ENCODE peak calls at places on chromosomes 1 and 21, in eight cellular contexts. One of them, this sample, is unnamed. For H3K36me3, the result is how much of the 10 kb centered on the place peaks cover.

GRCh38 chr1:41683681-41684500 is 199.4 kb upstream of the EDN2 start:
- DNase-seq in adrenal gland: peak
- DNase-seq in right lobe of liver: peak
- DNase-seq in sigmoid colon: no peak
- DNase-seq in uterus: no peak
- DNase-seq in ovary: no peak
- DNase-seq in HCT116: no peak
- DNase-seq in body of pancreas: no peak
- DNase-seq in this sample: peak

GRCh38 chr1:210233216-210233494 is 559 bp downstream of the SERTAD4 start:
- DNase-seq in ovary: peak
- DNase-seq in uterus: no peak
- DNase-seq in HCT116: no peak
- DNase-seq in sigmoid colon: peak
- DNase-seq in right lobe of liver: no peak
- DNase-seq in adrenal gland: no peak
- DNase-seq in body of pancreas: no peak
- DNase-seq in this sample: no peak

GRCh38 chr1:244276646-244277045 is 175.1 kb downstream of the ADSS2 start:
- DNase-seq in uterus: no peak
- DNase-seq in ovary: no peak
- DNase-seq in HCT116: no peak
- DNase-seq in body of pancreas: no peak
- DNase-seq in adrenal gland: peak
- DNase-seq in sigmoid colon: no peak
- DNase-seq in right lobe of liver: no peak
- DNase-seq in this sample: no peak

GRCh38 chr1:3032970-3033794 is 11.9 kb downstream of the ACTRT2 start:
- DNase-seq in sigmoid colon: peak
- DNase-seq in ovary: no peak
- DNase-seq in uterus: no peak
- DNase-seq in right lobe of liver: no peak
- DNase-seq in HCT116: no peak
- DNase-seq in body of pancreas: no peak
- DNase-seq in adrenal gland: no peak
- DNase-seq in this sample: no peak

GRCh38 chr21:41426656-41427311 is 745 bp downstream of the MX1 start:
- DNase-seq in uterus: no peak
- DNase-seq in right lobe of liver: no peak
- DNase-seq in adrenal gland: no peak
- DNase-seq in body of pancreas: no peak
- DNase-seq in ovary: peak
- DNase-seq in HCT116: no peak
- DNase-seq in sigmoid colon: no peak
- DNase-seq in this sample: no peak

GRCh38 chr1:165063181-165063955 is 293.1 kb downstream of the LMX1A start:
- DNase-seq in adrenal gland: no peak
- DNase-seq in body of pancreas: no peak
- DNase-seq in ovary: no peak
- DNase-seq in right lobe of liver: no peak
- DNase-seq in HCT116: no peak
- DNase-seq in uterus: peak
- DNase-seq in sigmoid colon: peak
- DNase-seq in this sample: no peak

GRCh38 chr21:33025106-33025470 is 647 bp upstream of the OLIG2 start:
- DNase-seq in uterus: no peak
- DNase-seq in right lobe of liver: no peak
- DNase-seq in HCT116: no peak
- DNase-seq in sigmoid colon: no peak
- DNase-seq in body of pancreas: no peak
- DNase-seq in adrenal gland: no peak
- DNase-seq in ovary: no peak
- DNase-seq in this sample: no peak

GRCh38 chr1:63537940-63538339 is 14.6 kb downstream of the EFCAB7 start:
- DNase-seq in adrenal gland: no peak
- DNase-seq in sigmoid colon: no peak
- DNase-seq in uterus: no peak
- DNase-seq in ovary: no peak
- DNase-seq in HCT116: no peak
- DNase-seq in body of pancreas: no peak
- DNase-seq in right lobe of liver: no peak
- DNase-seq in this sample: no peak

GRCh38 chr21:29299906-29300546 is 1.3 kb downstream of the BACH1 start:
- DNase-seq in ovary: peak
- DNase-seq in body of pancreas: peak
- DNase-seq in HCT116: peak
- DNase-seq in sigmoid colon: peak
- DNase-seq in right lobe of liver: peak
- DNase-seq in adrenal gland: peak
- DNase-seq in uterus: peak
- DNase-seq in this sample: peak

GRCh38 chr1:170075186-170075585 is 691 bp upstream of the KIFAP3 start:
- DNase-seq in adrenal gland: no peak
- DNase-seq in sigmoid colon: no peak
- DNase-seq in body of pancreas: peak
- DNase-seq in uterus: peak
- DNase-seq in HCT116: no peak
- DNase-seq in ovary: peak
- DNase-seq in right lobe of liver: no peak
- DNase-seq in this sample: no peak

GRCh38 chr1:89721351-89721750 is 88.4 kb downstream of the LRRC8C start:
- DNase-seq in body of pancreas: no peak
- DNase-seq in adrenal gland: no peak
- DNase-seq in uterus: no peak
- DNase-seq in ovary: no peak
- DNase-seq in HCT116: no peak
- DNase-seq in right lobe of liver: no peak
- DNase-seq in sigmoid colon: no peak
- DNase-seq in this sample: no peak

GRCh38 chr1:83931658-83932253 is 67.2 kb downstream of the TTLL7 start:
- DNase-seq in ovary: no peak
- DNase-seq in HCT116: peak
- DNase-seq in body of pancreas: peak
- DNase-seq in uterus: peak
- DNase-seq in sigmoid colon: no peak
- DNase-seq in right lobe of liver: no peak
- DNase-seq in adrenal gland: no peak
- DNase-seq in this sample: no peak

GRCh38 chr1:164709108-164709507 is 150.1 kb downstream of the PBX1 start:
- DNase-seq in adrenal gland: peak
- DNase-seq in uterus: no peak
- DNase-seq in right lobe of liver: no peak
- DNase-seq in body of pancreas: no peak
- DNase-seq in ovary: no peak
- DNase-seq in sigmoid colon: no peak
- DNase-seq in HCT116: no peak
- DNase-seq in this sample: no peak

GRCh38 chr1:12384836-12385456 is 155.1 kb downstream of the VPS13D start:
- DNase-seq in HCT116: no peak
- DNase-seq in ovary: no peak
- DNase-seq in body of pancreas: no peak
- DNase-seq in adrenal gland: no peak
- DNase-seq in sigmoid colon: no peak
- DNase-seq in right lobe of liver: no peak
- DNase-seq in uterus: no peak
- DNase-seq in this sample: peak

GRCh38 chr1:50023292-50024159 is at the start of gene AGBL4:
- DNase-seq in uterus: no peak
- DNase-seq in right lobe of liver: peak
- DNase-seq in HCT116: no peak
- DNase-seq in body of pancreas: peak
- DNase-seq in adrenal gland: peak
- DNase-seq in sigmoid colon: peak
- DNase-seq in ovary: peak
- DNase-seq in this sample: peak

GRCh38 chr1:84889437-84889836 is 3.6 kb downstream of the LPAR3 start:
- DNase-seq in HCT116: no peak
- DNase-seq in body of pancreas: no peak
- DNase-seq in ovary: no peak
- DNase-seq in uterus: no peak
- DNase-seq in adrenal gland: no peak
- DNase-seq in right lobe of liver: no peak
- DNase-seq in sigmoid colon: no peak
- DNase-seq in this sample: no peak

DNA sequence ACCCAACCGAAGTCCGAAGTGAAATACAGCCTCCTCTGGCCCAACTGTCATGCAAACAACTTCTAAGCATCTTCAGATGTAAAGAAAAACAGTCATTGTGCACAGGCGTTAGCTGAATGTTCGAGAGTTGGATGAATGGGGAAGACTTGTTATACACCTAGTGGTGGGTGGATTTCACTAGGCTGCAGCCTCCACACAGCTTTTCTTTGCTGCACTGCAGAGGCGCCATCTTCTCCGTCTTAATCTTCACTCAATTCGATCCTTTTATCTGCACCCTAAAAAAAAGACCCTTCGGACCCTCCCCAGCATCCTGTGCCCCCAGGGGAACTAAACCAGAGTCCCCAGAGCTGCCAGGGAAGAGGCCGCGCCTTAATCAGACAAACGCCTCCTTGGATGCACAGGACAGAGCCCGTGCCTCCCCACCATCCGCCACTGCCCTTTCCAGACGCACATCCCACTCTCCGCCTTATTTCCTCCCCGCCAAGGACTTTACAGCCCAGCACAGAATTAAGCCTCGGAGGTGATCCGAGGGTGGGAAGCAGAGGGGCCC is 1.4 kb downstream of the APP start:
- DNase-seq in HCT116: peak
- DNase-seq in right lobe of liver: peak
- DNase-seq in uterus: peak
- DNase-seq in ovary: peak
- DNase-seq in body of pancreas: peak
- DNase-seq in sigmoid colon: peak
- DNase-seq in adrenal gland: peak
- DNase-seq in this sample: no peak
- TF ChIP-seq POLR2A in HCT116: no peak
- TF ChIP-seq POLR2A in right lobe of liver: no peak
- TF ChIP-seq POLR2A in uterus: peak
- TF ChIP-seq POLR2A in ovary: no peak
- TF ChIP-seq POLR2A in body of pancreas: no peak
- TF ChIP-seq POLR2A in sigmoid colon: no peak
- TF ChIP-seq POLR2A in adrenal gland: no peak
- TF ChIP-seq POLR2A in this sample: peak

GRCh38 chr1:224432141-224432540 is 2.5 kb downstream of the WDR26 start:
- DNase-seq in ovary: no peak
- DNase-seq in right lobe of liver: no peak
- DNase-seq in uterus: no peak
- DNase-seq in HCT116: no peak
- DNase-seq in body of pancreas: no peak
- DNase-seq in sigmoid colon: no peak
- DNase-seq in adrenal gland: no peak
- DNase-seq in this sample: no peak

GRCh38 chr1:224427346-224427745 is 7.3 kb downstream of the WDR26 start:
- DNase-seq in HCT116: no peak
- DNase-seq in ovary: no peak
- DNase-seq in adrenal gland: no peak
- DNase-seq in right lobe of liver: no peak
- DNase-seq in body of pancreas: no peak
- DNase-seq in uterus: no peak
- DNase-seq in sigmoid colon: no peak
- DNase-seq in this sample: no peak

GRCh38 chr1:224430511-224431113 is 4.0 kb downstream of the WDR26 start:
- DNase-seq in uterus: no peak
- DNase-seq in right lobe of liver: no peak
- DNase-seq in HCT116: no peak
- DNase-seq in body of pancreas: peak
- DNase-seq in adrenal gland: peak
- DNase-seq in ovary: no peak
- DNase-seq in sigmoid colon: no peak
- DNase-seq in this sample: no peak

GRCh38 chr1:224431726-224432125 is 2.9 kb downstream of the WDR26 start:
- DNase-seq in HCT116: no peak
- DNase-seq in uterus: no peak
- DNase-seq in adrenal gland: no peak
- DNase-seq in right lobe of liver: no peak
- DNase-seq in body of pancreas: no peak
- DNase-seq in sigmoid colon: no peak
- DNase-seq in ovary: no peak
- DNase-seq in this sample: no peak

GRCh38 chr1:224429616-224430015 is 5.0 kb downstream of the WDR26 start:
- DNase-seq in body of pancreas: no peak
- DNase-seq in right lobe of liver: no peak
- DNase-seq in adrenal gland: no peak
- DNase-seq in HCT116: no peak
- DNase-seq in uterus: no peak
- DNase-seq in sigmoid colon: no peak
- DNase-seq in ovary: no peak
- DNase-seq in this sample: no peak
- H3K36me3 ChIP-seq in body of pancreas: under half
- H3K36me3 ChIP-seq in right lobe of liver: under half
- H3K36me3 ChIP-seq in adrenal gland: under half
- H3K36me3 ChIP-seq in HCT116: under half
- H3K36me3 ChIP-seq in uterus: under half
- H3K36me3 ChIP-seq in sigmoid colon: under half
- H3K36me3 ChIP-seq in ovary: under half
- H3K36me3 ChIP-seq in this sample: under half

GRCh38 chr1:29713857-29714256 is 477.5 kb downstream of the PTPRU start:
- DNase-seq in adrenal gland: no peak
- DNase-seq in ovary: no peak
- DNase-seq in right lobe of liver: no peak
- DNase-seq in HCT116: no peak
- DNase-seq in uterus: no peak
- DNase-seq in body of pancreas: no peak
- DNase-seq in sigmoid colon: no peak
- DNase-seq in this sample: no peak
- TF ChIP-seq CTCF in adrenal gland: no peak
- TF ChIP-seq CTCF in ovary: no peak
- TF ChIP-seq CTCF in right lobe of liver: no peak
- TF ChIP-seq CTCF in HCT116: peak
- TF ChIP-seq CTCF in uterus: no peak
- TF ChIP-seq CTCF in body of pancreas: no peak
- TF ChIP-seq CTCF in sigmoid colon: no peak
- TF ChIP-seq CTCF in this sample: no peak

GRCh38 chr1:108716437-108717230 is 3.9 kb downstream of the FNDC7 start:
- DNase-seq in adrenal gland: no peak
- DNase-seq in HCT116: no peak
- DNase-seq in body of pancreas: no peak
- DNase-seq in ovary: no peak
- DNase-seq in right lobe of liver: no peak
- DNase-seq in uterus: no peak
- DNase-seq in sigmoid colon: no peak
- DNase-seq in this sample: no peak

GRCh38 chr1:108717774-108718316 is 5.1 kb downstream of the FNDC7 start:
- DNase-seq in adrenal gland: no peak
- DNase-seq in body of pancreas: no peak
- DNase-seq in ovary: no peak
- DNase-seq in HCT116: no peak
- DNase-seq in right lobe of liver: no peak
- DNase-seq in sigmoid colon: no peak
- DNase-seq in uterus: no peak
- DNase-seq in this sample: no peak

GRCh38 chr1:108719654-108720435 is 7.1 kb downstream of the FNDC7 start:
- DNase-seq in body of pancreas: no peak
- DNase-seq in ovary: no peak
- DNase-seq in adrenal gland: peak
- DNase-seq in right lobe of liver: no peak
- DNase-seq in uterus: no peak
- DNase-seq in sigmoid colon: no peak
- DNase-seq in HCT116: peak
- DNase-seq in this sample: no peak

GRCh38 chr1:108722292-108722691 is 9.6 kb downstream of the FNDC7 start:
- DNase-seq in HCT116: no peak
- DNase-seq in ovary: no peak
- DNase-seq in right lobe of liver: no peak
- DNase-seq in body of pancreas: no peak
- DNase-seq in sigmoid colon: no peak
- DNase-seq in uterus: no peak
- DNase-seq in adrenal gland: no peak
- DNase-seq in this sample: no peak

GRCh38 chr1:108719253-108719652 is 6.5 kb downstream of the FNDC7 start:
- DNase-seq in sigmoid colon: no peak
- DNase-seq in body of pancreas: no peak
- DNase-seq in HCT116: no peak
- DNase-seq in right lobe of liver: no peak
- DNase-seq in uterus: no peak
- DNase-seq in adrenal gland: no peak
- DNase-seq in ovary: no peak
- DNase-seq in this sample: no peak
- TF ChIP-seq POLR2A in sigmoid colon: no peak
- TF ChIP-seq POLR2A in body of pancreas: no peak
- TF ChIP-seq POLR2A in HCT116: no peak
- TF ChIP-seq POLR2A in right lobe of liver: no peak
- TF ChIP-seq POLR2A in uterus: no peak
- TF ChIP-seq POLR2A in adrenal gland: no peak
- TF ChIP-seq POLR2A in ovary: no peak
- TF ChIP-seq POLR2A in this sample: no peak

This sample was measured in Peyer's patch.